ENCODE peak calls at places on chromosomes 13 and 19, in four cellular contexts. B, L, F and N are unnamed samples.
A peak's percentile ranks its signal among the peaks of the same experiment; 100 is the strongest.

GRCh38 chr13:33776510-33776909 is 41.4 kb upstream of the RFC3 start:
- DNase-seq in B (no peak), L (no peak), F (no peak), N (no peak)

GRCh38 chr13:113859311-113860050 is 4.4 kb downstream of the GAS6 start:
- DNase-seq in B (no peak), F (no peak), L (no peak), N (no peak)

GRCh38 chr19:3979289-3979673 is 6.0 kb downstream of the EEF2 start:
- DNase-seq in F (peak; percentile 14), L (no peak), B (no peak), N (no peak)

GRCh38 chr19:58511353-58512208 is at the start of gene SLC27A5:
- DNase-seq in L (no peak), B (no peak), F (no peak), N (no peak)

GRCh38 chr13:46149272-46150133 is 32.5 kb downstream of the LCP1 start:
- DNase-seq in L (no peak), F (no peak), B (no peak), N (no peak)

GRCh38 chr13:33727356-33728083 is 90.4 kb upstream of the RFC3 start:
- DNase-seq in F (no peak), L (no peak), B (no peak), N (no peak)

GRCh38 chr13:51832471-51833152 is 12.4 kb downstream of the TMEM272 start:
- DNase-seq in B (no peak), L (no peak), F (no peak), N (no peak)

GRCh38 chr13:36130542-36131214 is 504 bp downstream of the DCLK1 start:
- DNase-seq in F (no peak), B (no peak), L (no peak), N (no peak)

GRCh38 chr13:109974354-109974753 is 188.0 kb upstream of the IRS2 start:
- DNase-seq in L (no peak), F (no peak), B (no peak), N (no peak)

GRCh38 chr13:105804561-105805190 is 730.8 kb downstream of the EFNB2 start:
- DNase-seq in B (no peak), L (no peak), F (no peak), N (no peak)

GRCh38 chr19:16342002-16342715 is 17.5 kb downstream of the KLF2 start:
- DNase-seq in B (no peak), L (peak; percentile 76), F (no peak), N (no peak)

GRCh38 chr13:111506131-111506530 is 185.7 kb downstream of the TEX29 start:
- DNase-seq in F (no peak), L (no peak), B (no peak), N (no peak)

DNA sequence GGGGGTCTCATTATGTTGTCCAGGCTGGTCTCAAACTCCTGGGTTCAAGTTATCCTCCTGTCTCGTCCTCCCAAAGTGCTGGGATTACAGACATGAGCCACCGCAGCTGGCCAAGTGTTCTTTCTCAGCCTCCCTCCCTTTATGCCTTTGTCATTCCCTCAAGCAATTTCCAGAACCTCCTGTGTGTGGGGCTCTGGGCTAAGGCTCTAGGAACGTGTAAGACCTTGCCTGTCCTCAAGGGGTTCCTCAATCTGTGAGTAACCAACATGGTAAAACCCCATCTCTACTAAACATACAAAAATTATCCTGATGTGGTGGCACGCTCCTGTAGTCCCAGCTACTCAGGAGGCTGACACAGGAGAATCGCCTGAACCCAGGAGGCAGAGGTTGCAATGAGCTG is 15.5 kb upstream of the SPACA4 start:
- DNase-seq in F (no peak), B (no peak), L (no peak), N (no peak)
- TF ChIP-seq CTCF in F (peak; percentile 46), B (peak; percentile 40), L (peak; percentile 8), N (peak; percentile 51)

GRCh38 chr19:9789066-9789465 is 20.5 kb upstream of the ZNF846 start:
- DNase-seq in B (no peak), F (no peak), L (no peak), N (no peak)
- H3K27ac ChIP-seq in B (no peak overlapping the region), F (peak overlapping the region; percentile 96), L (no peak overlapping the region), N (no peak overlapping the region)

GRCh38 chr19:35400773-35401100 is 29.9 kb downstream of the GPR42 start:
- DNase-seq in L (no peak), B (no peak), F (no peak), N (no peak)

GRCh38 chr19:35398570-35398969 is 27.7 kb downstream of the GPR42 start:
- DNase-seq in F (no peak), L (no peak), B (no peak), N (no peak)

GRCh38 chr19:35403116-35403760 is 32.4 kb downstream of the GPR42 start:
- DNase-seq in F (no peak), L (no peak), B (no peak), N (no peak)

GRCh38 chr19:35399231-35399630 is 28.4 kb downstream of the GPR42 start:
- DNase-seq in F (no peak), L (no peak), B (no peak), N (no peak)

DNA sequence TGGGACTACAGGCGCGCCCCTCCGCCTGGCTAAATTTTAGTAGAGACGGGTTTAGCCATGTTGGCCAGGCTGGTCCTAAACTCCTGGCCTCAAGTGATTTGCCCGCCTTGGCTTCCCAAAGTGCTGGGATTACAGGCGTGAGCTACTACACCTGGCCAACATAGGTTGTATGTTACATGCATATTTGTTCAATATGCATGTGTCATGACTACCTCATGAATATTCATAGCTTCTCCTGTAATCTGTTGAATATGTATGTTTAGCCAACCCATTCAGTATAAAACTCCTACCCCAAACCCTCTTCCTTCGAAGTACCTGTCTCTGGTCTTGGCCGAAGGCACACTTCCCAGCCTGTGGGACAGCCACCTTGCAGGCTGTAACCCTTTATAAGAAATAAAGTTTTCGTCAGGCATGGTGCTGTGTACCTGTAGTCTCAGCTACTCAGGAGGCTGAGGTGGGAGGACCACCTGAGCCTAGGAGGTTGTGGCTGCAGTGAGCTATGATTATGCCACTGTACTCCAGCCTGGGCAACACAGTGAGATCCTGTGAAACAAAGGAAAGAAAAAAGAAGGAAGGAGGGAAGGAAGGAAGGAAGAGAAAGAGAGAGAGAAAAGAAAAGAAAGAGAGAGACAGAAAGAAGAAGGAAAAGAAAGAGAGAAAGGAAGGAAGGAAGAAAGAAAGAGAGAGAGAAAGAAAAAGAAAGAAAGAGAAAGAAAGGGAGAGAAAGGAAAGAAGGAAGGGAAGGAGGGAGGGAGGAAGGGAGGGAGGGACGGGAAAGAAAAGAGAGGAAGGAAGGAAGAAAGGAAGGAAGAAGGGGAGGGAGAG is 29.3 kb downstream of the GPR42 start:
- DNase-seq in F (no peak), B (no peak), L (no peak), N (no peak)
- TF ChIP-seq EGR1 in F (no peak), B (no peak), L (no peak), N (no peak)

GRCh38 chr13:72412481-72412880 is 314.9 kb downstream of the MZT1 start:
- DNase-seq in L (no peak), B (no peak), F (no peak), N (no peak)
- TF ChIP-seq CTCF in L (no peak), B (no peak), F (no peak), N (no peak)

GRCh38 chr19:41325640-41325946 is 15.6 kb downstream of the CCDC97 start:
- DNase-seq in L (no peak), B (no peak), F (no peak), N (no peak)

GRCh38 chr19:41327076-41327475 is 17.1 kb downstream of the CCDC97 start:
- DNase-seq in B (no peak), L (no peak), F (no peak), N (no peak)

GRCh38 chr19:41324921-41325639 is 15.1 kb downstream of the CCDC97 start:
- DNase-seq in L (no peak), B (no peak), F (peak; percentile 89), N (peak; percentile 65)

GRCh38 chr19:41327499-41328156 is 17.7 kb downstream of the CCDC97 start:
- DNase-seq in L (no peak), B (no peak), F (peak; percentile 40), N (peak; percentile 71)

GRCh38 chr19:41325947-41326706 is 16.2 kb downstream of the CCDC97 start:
- DNase-seq in B (no peak), L (no peak), F (no peak), N (peak; percentile 53)
- H3K27ac ChIP-seq in B (no peak overlapping the region), L (peak overlapping the region; percentile 93), F (peak overlapping the region; percentile 95), N (no peak overlapping the region)

GRCh38 chr19:13033819-13034611 is 38.7 kb downstream of the NFIX start:
- DNase-seq in B (peak; percentile 39), L (no peak), F (peak; percentile 88), N (peak; percentile 86)
- TF ChIP-seq EGR1 in B (no peak), L (no peak), F (no peak), N (no peak)

GRCh38 chr13:85816413-85816812 is 17.2 kb upstream of the SLITRK6 start:
- DNase-seq in B (no peak), F (no peak), L (no peak), N (no peak)
- TF ChIP-seq CTCF in B (no peak), F (no peak), L (no peak), N (no peak)

GRCh38 chr19:48484931-48485612 is 15.9 kb downstream of the CYTH2 start:
- DNase-seq in L (no peak), F (no peak), B (no peak), N (no peak)
- H3K27ac ChIP-seq in L (no peak overlapping the region), F (no peak overlapping the region), B (peak overlapping the region; percentile 16), N (no peak overlapping the region)

DNA sequence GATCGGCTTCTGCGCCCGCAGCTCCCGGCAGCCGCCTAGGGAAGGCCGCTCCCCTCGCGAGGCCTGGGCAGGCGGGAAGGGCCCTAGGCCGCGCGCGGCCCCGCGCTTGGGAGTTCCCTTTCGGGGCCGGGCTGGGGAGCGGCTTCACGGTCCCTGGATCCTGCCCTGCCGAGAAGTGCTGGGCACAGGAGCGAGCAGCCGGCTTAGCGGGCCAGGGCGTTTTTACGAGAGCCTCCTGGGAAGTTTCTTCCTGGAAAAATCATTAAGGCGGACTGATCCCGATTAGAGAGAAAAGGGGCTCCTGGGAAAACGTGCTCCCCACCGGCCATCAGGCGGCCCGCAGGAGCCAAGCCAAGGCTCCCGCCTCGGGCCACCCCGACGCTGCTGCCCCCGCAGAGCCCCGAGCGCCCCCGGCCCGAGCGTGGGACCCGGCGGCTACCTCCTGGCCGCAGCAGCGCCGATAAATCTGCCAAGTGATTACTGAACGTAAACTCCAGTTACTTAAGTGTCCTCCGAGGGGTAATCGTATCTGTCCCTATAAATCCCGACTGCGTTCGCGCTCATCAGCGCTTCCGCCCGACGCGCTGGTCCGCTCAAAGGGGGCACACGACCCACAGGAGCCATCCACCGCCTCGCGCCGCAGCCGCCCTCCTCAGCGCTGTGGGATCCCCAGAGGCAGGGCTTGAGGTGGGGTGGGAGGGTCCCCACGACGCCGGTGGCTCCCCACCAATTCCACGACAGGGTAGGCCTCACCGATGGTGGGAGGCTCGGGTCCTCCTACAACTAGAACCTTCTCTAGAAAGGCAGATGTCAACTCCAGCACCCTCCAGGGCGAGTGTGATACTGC is 2.8 kb downstream of the ZIC5 start:
- DNase-seq in L (no peak), F (peak; percentile 10), B (no peak), N (no peak)
- TF ChIP-seq EGR1 in L (no peak), F (no peak), B (no peak), N (no peak)

GRCh38 chr19:44192127-44192526 is 20.2 kb upstream of the ZNF227 start:
- DNase-seq in B (no peak), L (no peak), F (no peak), N (no peak)
- TF ChIP-seq CTCF in B (no peak), L (no peak), F (no peak), N (no peak)